ENCODE peak calls at places on chromosomes 12 and 14, in eight cellular contexts. J is upper lobe of left lung, D is lower lobe of right lung, T is psoas muscle, S is Panc1, C is upper lobe of right lung, Y is A549, N is left lung. G is an unnamed sample. For H3K9me3, the result is how much of the 10 kb centered on the place peaks cover.

GRCh38 chr14:69673099-69673498 is 61.7 kb downstream of the SUSD6 start:
- ATAC-seq in J (no peak), D (no peak), T (no peak), S (no peak), C (no peak), Y (no peak), N (no peak), G (peak)

GRCh38 chr12:6626654-6627283 is 9.0 kb downstream of the LPAR5 start:
- ATAC-seq in J (no peak), D (no peak), T (no peak), S (no peak), C (peak), Y (no peak), N (no peak), G (no peak)

GRCh38 chr12:121476477-121476876 is 76.6 kb downstream of the RNF34 start:
- ATAC-seq in J (no peak), D (no peak), T (no peak), S (no peak), C (no peak), Y (no peak), N (no peak), G (no peak)

GRCh38 chr14:61174395-61175386 is 106.4 kb downstream of the TMEM30B start:
- ATAC-seq in J (no peak), D (no peak), T (no peak), S (no peak), C (no peak), Y (no peak), N (no peak), G (no peak)

GRCh38 chr12:47746523-47746922 is 12.2 kb downstream of the RAPGEF3 start:
- ATAC-seq in J (no peak), D (no peak), T (no peak), S (no peak), C (no peak), Y (no peak), N (no peak), G (no peak)

GRCh38 chr12:125014526-125014925 is 21.1 kb downstream of the BRI3BP start:
- ATAC-seq in J (no peak), D (no peak), T (no peak), S (no peak), C (no peak), Y (no peak), N (no peak), G (no peak)

GRCh38 chr14:31024577-31025334 is 693 bp upstream of the AP4S1 start:
- ATAC-seq in J (no peak), D (no peak), T (peak), S (no peak), C (no peak), Y (no peak), N (no peak), G (no peak)

GRCh38 chr14:54011001-54011400 is 54.4 kb upstream of the BMP4 start:
- ATAC-seq in J (no peak), D (no peak), T (no peak), S (no peak), C (no peak), Y (no peak), N (no peak), G (no peak)

GRCh38 chr12:54411398-54412241 is 7.4 kb downstream of the ITGA5 start:
- ATAC-seq in J (peak), D (peak), T (peak), S (peak), C (peak), Y (peak), N (peak), G (peak)

GRCh38 chr12:102167821-102168605 is 29.6 kb downstream of the PMCH start:
- ATAC-seq in J (no peak), D (no peak), T (no peak), S (no peak), C (no peak), Y (no peak), N (no peak), G (no peak)

GRCh38 chr14:100849432-100849831 is 23.5 kb downstream of the MEG3 start:
- ATAC-seq in J (no peak), D (no peak), T (no peak), S (no peak), C (no peak), Y (no peak), N (no peak), G (no peak)

GRCh38 chr14:68656452-68656851 is 136.4 kb downstream of the ZFP36L1 start:
- ATAC-seq in J (no peak), D (no peak), T (no peak), S (no peak), C (no peak), Y (peak), N (no peak), G (no peak)

GRCh38 chr12:104121001-104121400 is 17.0 kb downstream of the NFYB start:
- ATAC-seq in J (no peak), D (no peak), T (no peak), S (peak), C (peak), Y (peak), N (peak), G (no peak)

GRCh38 chr12:57452181-57452936 is 2.7 kb upstream of the INHBE start:
- ATAC-seq in J (no peak), D (no peak), T (peak), S (peak), C (no peak), Y (peak), N (peak), G (peak)

GRCh38 chr14:85572845-85573244 is 42.9 kb downstream of the FLRT2 start:
- ATAC-seq in J (no peak), D (no peak), T (no peak), S (no peak), C (no peak), Y (peak), N (peak), G (no peak)

GRCh38 chr14:95707327-95707726 is 6.6 kb downstream of the TCL1A start:
- ATAC-seq in J (no peak), D (no peak), T (no peak), S (no peak), C (no peak), Y (no peak), N (no peak), G (no peak)

GRCh38 chr12:32039341-32039740 is 67.3 kb upstream of the BICD1 start:
- ATAC-seq in J (no peak), D (no peak), T (no peak), S (no peak), C (no peak), Y (no peak), N (peak), G (no peak)

GRCh38 chr12:64685076-64685475 is 74.1 kb downstream of the GNS start:
- ATAC-seq in J (no peak), D (no peak), T (no peak), S (no peak), C (no peak), Y (no peak), N (no peak), G (no peak)

GRCh38 chr12:47318963-47319362 is 239.2 kb upstream of the AMIGO2 start:
- ATAC-seq in J (no peak), D (no peak), T (no peak), S (no peak), C (no peak), Y (no peak), N (no peak), G (no peak)

GRCh38 chr12:122318607-122319311 is 52.5 kb upstream of the VPS33A start:
- ATAC-seq in J (no peak), D (peak), T (peak), S (no peak), C (peak), Y (no peak), N (peak), G (peak)

GRCh38 chr14:55353686-55354467 is 57.8 kb downstream of the ATG14 start:
- ATAC-seq in J (no peak), D (peak), T (peak), S (peak), C (no peak), Y (no peak), N (peak), G (no peak)

GRCh38 chr14:72839753-72840390 is 54.0 kb downstream of the DPF3 start:
- ATAC-seq in J (no peak), D (no peak), T (peak), S (no peak), C (no peak), Y (no peak), N (no peak), G (no peak)

GRCh38 chr14:92539875-92540274 is 26.3 kb downstream of the RIN3 start:
- ATAC-seq in J (peak), D (peak), T (peak), S (no peak), C (peak), Y (no peak), N (peak), G (peak)

GRCh38 chr12:121770388-121770787 is 23.1 kb downstream of the RHOF start:
- ATAC-seq in J (no peak), D (no peak), T (no peak), S (no peak), C (no peak), Y (no peak), N (no peak), G (no peak)

GRCh38 chr12:53991077-53991460 is 6.1 kb downstream of the HOXC10 start:
- ATAC-seq in J (no peak), D (no peak), T (peak), S (peak), C (no peak), Y (no peak), N (no peak), G (no peak)

GRCh38 chr14:104105071-104105821 is 19.7 kb downstream of the ASPG start:
- ATAC-seq in J (no peak), D (no peak), T (no peak), S (no peak), C (no peak), Y (no peak), N (peak), G (no peak)
- H3K27ac ChIP-seq in J (no peak), D (no peak), T (no peak), S (no peak), C (no peak), Y (no peak), N (no peak), G (no peak)

GRCh38 chr14:96961895-96962294 is 164.7 kb downstream of the VRK1 start:
- ATAC-seq in J (no peak), D (no peak), T (no peak), S (no peak), C (no peak), Y (no peak), N (no peak), G (no peak)
- H3K9me3 ChIP-seq in J (under half), D (under half), T (under half), S (under half), C (under half), Y (under half), N (under half), G (under half)

GRCh38 chr12:2393016-2393415 is 340.2 kb downstream of the CACNA1C start:
- ATAC-seq in J (no peak), D (no peak), T (no peak), S (no peak), C (no peak), Y (no peak), N (no peak), G (no peak)

GRCh38 chr12:2397356-2398045 is 344.7 kb downstream of the CACNA1C start:
- ATAC-seq in J (no peak), D (no peak), T (no peak), S (no peak), C (no peak), Y (no peak), N (no peak), G (no peak)

GRCh38 chr12:2393996-2394395 is 341.2 kb downstream of the CACNA1C start:
- ATAC-seq in J (no peak), D (no peak), T (no peak), S (no peak), C (no peak), Y (no peak), N (no peak), G (no peak)

GRCh38 chr12:2396448-2396871 is 343.7 kb downstream of the CACNA1C start:
- ATAC-seq in J (peak), D (peak), T (no peak), S (no peak), C (peak), Y (no peak), N (peak), G (peak)

GRCh38 chr12:2395352-2395977 is 342.7 kb downstream of the CACNA1C start:
- ATAC-seq in J (no peak), D (peak), T (peak), S (no peak), C (peak), Y (peak), N (peak), G (no peak)
- H3K27ac ChIP-seq in J (peak), D (peak), T (no peak), S (no peak), C (no peak), Y (no peak), N (peak), G (peak)

GRCh38 chr12:62251609-62251958 is 8.6 kb upstream of the USP15 start:
- ATAC-seq in J (no peak), D (no peak), T (no peak), S (no peak), C (no peak), Y (no peak), N (no peak), G (no peak)
- H3K9me3 ChIP-seq in J (under half), D (under half), T (under half), S (under half), C (under half), Y (under half), N (under half), G (under half)

GRCh38 chr12:107491856-107492255 is 193.7 kb upstream of the PWP1 start:
- ATAC-seq in J (no peak), D (no peak), T (no peak), S (no peak), C (no peak), Y (no peak), N (no peak), G (no peak)
- H3K27ac ChIP-seq in J (no peak), D (no peak), T (no peak), S (no peak), C (no peak), Y (no peak), N (no peak), G (no peak)

GRCh38 chr12:41011939-41012338 is 176.2 kb upstream of the PDZRN4 start:
- ATAC-seq in J (no peak), D (no peak), T (no peak), S (no peak), C (no peak), Y (no peak), N (no peak), G (no peak)

GRCh38 chr12:41013921-41014642 is 174.0 kb upstream of the PDZRN4 start:
- ATAC-seq in J (no peak), D (no peak), T (no peak), S (no peak), C (no peak), Y (peak), N (no peak), G (no peak)

GRCh38 chr12:41008472-41008871 is 179.6 kb upstream of the PDZRN4 start:
- ATAC-seq in J (no peak), D (no peak), T (no peak), S (no peak), C (no peak), Y (no peak), N (no peak), G (no peak)
- H3K9me3 ChIP-seq in J (under half), D (under half), T (under half), S (under half), C (under half), Y (half or more), N (half or more), G (under half)

GRCh38 chr14:75389679-75390078 is 38.1 kb upstream of the JDP2 start:
- ATAC-seq in J (no peak), D (no peak), T (no peak), S (no peak), C (no peak), Y (no peak), N (no peak), G (no peak)

GRCh38 chr14:75391953-75392352 is 35.9 kb upstream of the JDP2 start:
- ATAC-seq in J (no peak), D (no peak), T (no peak), S (no peak), C (no peak), Y (no peak), N (no peak), G (no peak)

GRCh38 chr14:75392686-75393641 is 34.9 kb upstream of the JDP2 start:
- ATAC-seq in J (no peak), D (no peak), T (no peak), S (no peak), C (no peak), Y (peak), N (no peak), G (no peak)

GRCh38 chr14:75393794-75394193 is 34.0 kb upstream of the JDP2 start:
- ATAC-seq in J (no peak), D (no peak), T (no peak), S (no peak), C (no peak), Y (no peak), N (no peak), G (no peak)

GRCh38 chr14:75390183-75390582 is 37.6 kb upstream of the JDP2 start:
- ATAC-seq in J (no peak), D (no peak), T (no peak), S (no peak), C (no peak), Y (no peak), N (no peak), G (no peak)
- H3K27ac ChIP-seq in J (no peak), D (no peak), T (no peak), S (no peak), C (no peak), Y (no peak), N (no peak), G (no peak)

GRCh38 chr14:76951149-76951548 is 77.4 kb downstream of the IRF2BPL start:
- ATAC-seq in J (no peak), D (no peak), T (no peak), S (no peak), C (no peak), Y (no peak), N (no peak), G (no peak)
- H3K9me3 ChIP-seq in J (under half), D (under half), T (under half), S (under half), C (under half), Y (under half), N (under half), G (under half)

G was measured in gastroesophageal sphincter.